ENCODE peak calls at places on chromosome 19, in nine cellular contexts. J is M059J, Z is GM03348, V is NCI-H1417, Y is progenitor cell of endocrine pancreas, N is fibroblast of pulmonary artery, I is fibroblast of the aortic adventitia, R is T-helper 17 cell, T is LHCN-M2. M is an unnamed sample.

GRCh38 chr19:9431475-9431874 is 3.9 kb downstream of the ZNF266 start:
- DNase-seq in I (no peak), V (peak), R (peak), Y (peak), T (peak), N (no peak), J (peak), Z (no peak), M (no peak)

GRCh38 chr19:54364775-54365257 is at the start of gene LAIR1:
- DNase-seq in T (no peak), V (no peak), J (no peak), R (peak), I (no peak), Z (no peak), N (no peak), Y (no peak), M (no peak)

GRCh38 chr19:46049597-46049996 is 8.8 kb upstream of the IGFL4 start:
- DNase-seq in N (no peak), T (no peak), I (no peak), Y (no peak), Z (no peak), R (no peak), J (no peak), V (peak), M (no peak)

GRCh38 chr19:38714354-38714778 is 29.9 kb downstream of the CAPN12 start:
- DNase-seq in I (no peak), R (no peak), T (no peak), Z (no peak), V (no peak), J (no peak), Y (no peak), N (no peak), M (no peak)

GRCh38 chr19:17095141-17095919 is 19.8 kb downstream of the MYO9B start:
- DNase-seq in N (peak), V (no peak), Z (peak), T (no peak), R (no peak), I (peak), Y (no peak), J (no peak), M (no peak)

GRCh38 chr19:38389101-38389925 is 816 bp downstream of the SPRED3 start:
- DNase-seq in N (peak), R (no peak), T (peak), Y (no peak), I (peak), V (peak), J (peak), Z (peak), M (peak)

GRCh38 chr19:2305424-2305823 is 2.5 kb downstream of the LINGO3 start:
- DNase-seq in I (no peak), R (no peak), N (no peak), T (no peak), J (no peak), V (no peak), Z (no peak), Y (no peak), M (no peak)

GRCh38 chr19:10104665-10105221 is 1.4 kb upstream of the PPAN start:
- DNase-seq in N (no peak), J (no peak), R (peak), I (no peak), T (no peak), Z (no peak), V (no peak), Y (no peak), M (no peak)

GRCh38 chr19:23254141-23254910 is 4.1 kb upstream of the ZNF724 start:
- DNase-seq in I (no peak), Z (no peak), V (no peak), J (no peak), R (no peak), T (no peak), N (no peak), Y (no peak), M (no peak)

GRCh38 chr19:16596399-16596798 is 24.2 kb upstream of the SLC35E1 start:
- DNase-seq in T (no peak), V (no peak), I (no peak), Z (no peak), J (no peak), N (no peak), Y (no peak), R (no peak), M (no peak)

GRCh38 chr19:17488593-17489391 is 18.5 kb downstream of the SLC27A1 start:
- DNase-seq in T (no peak), I (no peak), R (peak), V (peak), Y (peak), J (peak), Z (no peak), N (peak), M (no peak)

GRCh38 chr19:45107621-45108170 is 14.7 kb downstream of the PPP1R37 start:
- DNase-seq in Z (no peak), R (no peak), V (no peak), J (no peak), I (no peak), T (no peak), Y (no peak), N (no peak), M (no peak)

GRCh38 chr19:41263042-41263849 is 926 bp upstream of the HNRNPUL1 start:
- DNase-seq in N (peak), I (peak), V (peak), R (peak), T (peak), Y (peak), Z (peak), J (peak), M (peak)

GRCh38 chr19:15324791-15325519 is 7.4 kb downstream of the BRD4 start:
- DNase-seq in T (no peak), J (no peak), N (no peak), R (no peak), Z (no peak), I (no peak), V (no peak), Y (no peak), M (no peak)

GRCh38 chr19:19642506-19643157 is 825 bp downstream of the GMIP start:
- DNase-seq in Z (peak), R (no peak), N (no peak), J (peak), V (no peak), T (peak), Y (no peak), I (no peak), M (no peak)

GRCh38 chr19:30856786-30857185 is 484.6 kb downstream of the ZNF536 start:
- DNase-seq in Z (no peak), J (no peak), N (no peak), I (no peak), R (no peak), Y (no peak), T (no peak), V (no peak), M (no peak)

GRCh38 chr19:2333027-2333806 is 4.7 kb downstream of the SPPL2B start:
- DNase-seq in V (peak), I (no peak), N (no peak), T (no peak), Y (no peak), J (no peak), R (no peak), Z (no peak), M (no peak)

GRCh38 chr19:8308891-8309291 is 733 bp upstream of the CD320 start:
- DNase-seq in Y (peak), N (no peak), R (no peak), I (no peak), V (no peak), J (no peak), Z (no peak), T (no peak), M (no peak)

GRCh38 chr19:49502866-49503581 is 6.8 kb downstream of the RPS11 start:
- DNase-seq in T (peak), J (peak), I (peak), V (peak), N (peak), Z (peak), R (no peak), Y (no peak), M (peak)

GRCh38 chr19:40681039-40681438 is 9.4 kb downstream of the NUMBL start:
- DNase-seq in R (no peak), N (no peak), Z (no peak), I (no peak), V (no peak), J (no peak), Y (no peak), T (no peak), M (no peak)

GRCh38 chr19:42450314-42450934 is 7.7 kb upstream of the CXCL17 start:
- DNase-seq in T (peak), I (peak), Y (peak), N (peak), V (peak), R (peak), Z (peak), J (peak), M (peak)

GRCh38 chr19:48945817-48946216 is 8.9 kb upstream of the BAX start:
- DNase-seq in J (no peak), R (no peak), I (no peak), V (no peak), N (no peak), Z (no peak), Y (no peak), T (no peak), M (no peak)

GRCh38 chr19:7494416-7495098 is 5.7 kb upstream of the PEX11G start:
- DNase-seq in I (peak), Z (no peak), J (no peak), N (peak), Y (no peak), R (no peak), T (no peak), V (no peak), M (peak)

GRCh38 chr19:32373614-32374295 is 28.3 kb downstream of the ZNF507 start:
- DNase-seq in Y (no peak), R (no peak), Z (peak), J (peak), T (peak), V (no peak), N (peak), I (peak), M (no peak)

GRCh38 chr19:10422846-10423245 is 2.5 kb downstream of the PDE4A start:
- DNase-seq in T (no peak), Y (no peak), N (no peak), V (no peak), J (no peak), Z (no peak), R (no peak), I (no peak), M (no peak)

GRCh38 chr19:11321206-11322126 is 18.0 kb downstream of the RAB3D start:
- DNase-seq in Z (no peak), J (no peak), I (no peak), T (no peak), V (no peak), N (no peak), Y (no peak), R (no peak), M (no peak)

GRCh38 chr19:42270346-42271044 is 1.4 kb downstream of the CIC start:
- DNase-seq in T (peak), Y (no peak), Z (peak), I (peak), N (peak), R (peak), J (peak), V (no peak), M (no peak)

GRCh38 chr19:57708641-57709354 is at the start of gene ZNF154:
- DNase-seq in Y (peak), J (no peak), V (no peak), I (peak), Z (peak), R (no peak), N (peak), T (peak), M (no peak)

GRCh38 chr19:48715276-48715675 is 4.2 kb downstream of the MAMSTR start:
- DNase-seq in Z (no peak), T (no peak), V (no peak), J (no peak), I (no peak), Y (no peak), N (no peak), R (no peak), M (no peak)

GRCh38 chr19:41327499-41328156 is 17.7 kb downstream of the CCDC97 start:
- DNase-seq in R (peak), N (peak), I (no peak), J (peak), Z (no peak), Y (no peak), V (no peak), T (no peak), M (no peak)

GRCh38 chr19:48569814-48570213 is 17.8 kb downstream of the SULT2B1 start:
- DNase-seq in N (no peak), Y (no peak), T (peak), J (peak), V (peak), Z (no peak), I (peak), R (no peak), M (no peak)

GRCh38 chr19:17075860-17076538 is 422 bp downstream of the MYO9B start:
- DNase-seq in Y (no peak), V (no peak), T (peak), J (peak), R (peak), I (no peak), Z (peak), N (no peak), M (no peak)

GRCh38 chr19:51798958-51799310 is 4.0 kb downstream of the FPR3 start:
- DNase-seq in Z (no peak), V (no peak), R (no peak), N (no peak), I (no peak), J (no peak), Y (no peak), T (no peak), M (no peak)

GRCh38 chr19:57465680-57466381 is 8.9 kb upstream of the VN1R1 start:
- DNase-seq in R (no peak), Z (no peak), T (peak), N (peak), J (peak), I (peak), V (peak), Y (no peak), M (no peak)

GRCh38 chr19:15871570-15871969 is 26.3 kb downstream of the CYP4F2 start:
- DNase-seq in I (no peak), N (no peak), J (no peak), T (no peak), V (no peak), R (no peak), Z (no peak), Y (no peak), M (no peak)

GRCh38 chr19:44754743-44755066 is 6.2 kb downstream of the BCL3 start:
- DNase-seq in I (no peak), R (no peak), T (no peak), Z (no peak), N (no peak), J (no peak), V (no peak), Y (no peak), M (no peak)